ENCODE peak calls at places on chromosomes 6 and 20, in eight cellular contexts. L is pancreas, B is esophagus squamous epithelium, G is PC-9, T is psoas muscle, M is A549, D is epithelial cell of esophagus, U is lower lobe of right lung. S is an unnamed sample.

GRCh38 chr6:110518281-110518623 is 41.8 kb upstream of the SLC22A16 start:
- DNase-seq in M (peak; percentile 28), G (no peak), U (no peak), L (no peak), D (peak; percentile 31), B (no peak), T (no peak), S (no peak)

GRCh38 chr6:110629153-110629552 is 152.7 kb upstream of the SLC22A16 start:
- DNase-seq in T (no peak), L (no peak), M (no peak), B (no peak), D (no peak), G (no peak), U (no peak), S (no peak)

GRCh38 chr6:10146723-10147451 is 268.0 kb downstream of the TFAP2A start:
- DNase-seq in L (no peak), T (no peak), U (no peak), M (peak; percentile 20), B (no peak), G (no peak), D (peak; percentile 71), S (no peak)

GRCh38 chr6:153488267-153488666 is 357.2 kb upstream of the RGS17 start:
- DNase-seq in T (no peak), B (no peak), L (no peak), U (no peak), D (no peak), M (no peak), G (no peak), S (no peak)

GRCh38 chr6:31138982-31139381 is at the start of gene PSORS1C2:
- DNase-seq in U (no peak), L (no peak), M (no peak), B (no peak), T (no peak), D (peak; percentile 58), G (no peak), S (no peak)

GRCh38 chr20:29740951-29741593 is 1516.4 kb upstream of the DEFB115 start:
- DNase-seq in D (no peak), L (no peak), T (no peak), G (no peak), U (no peak), M (no peak), B (no peak), S (no peak)

GRCh38 chr6:111668410-111668809 is 62.7 kb upstream of the TRAF3IP2 start:
- DNase-seq in G (no peak), T (no peak), M (no peak), L (no peak), D (no peak), U (no peak), B (no peak), S (no peak)

GRCh38 chr20:50005378-50006020 is 22.7 kb downstream of the SNAI1 start:
- DNase-seq in D (no peak), T (no peak), M (no peak), L (no peak), G (no peak), U (no peak), B (no peak), S (no peak)

GRCh38 chr6:7050911-7051779 is 56.6 kb upstream of the RREB1 start:
- DNase-seq in B (peak; percentile 8), G (peak; percentile 95), L (peak; percentile 56), M (peak; percentile 64), T (peak; percentile 64), D (peak; percentile 98), U (peak; percentile 78), S (peak; percentile 62)

GRCh38 chr20:31808481-31808880 is 10.7 kb upstream of the MYLK2 start:
- DNase-seq in L (no peak), D (no peak), B (no peak), G (no peak), U (no peak), T (no peak), M (no peak), S (no peak)

GRCh38 chr20:33209789-33210188 is 7.4 kb upstream of the BPIFA3 start:
- DNase-seq in T (peak; percentile 38), B (no peak), D (peak; percentile 67), L (peak; percentile 70), U (peak; percentile 70), M (peak; percentile 43), G (peak; percentile 35), S (peak; percentile 85)

GRCh38 chr20:14879020-14879697 is 541.7 kb upstream of the FLRT3 start:
- DNase-seq in L (no peak), G (peak; percentile 88), T (no peak), M (peak; percentile 91), D (peak; percentile 95), U (no peak), B (no peak), S (no peak)

GRCh38 chr6:11772109-11772830 is 6.3 kb downstream of the ADTRP start:
- DNase-seq in M (peak; percentile 77), L (no peak), U (no peak), D (peak; percentile 96), T (peak; percentile 41), B (no peak), G (peak; percentile 99), S (no peak)

GRCh38 chr6:128275681-128276080 is 244.7 kb downstream of the PTPRK start:
- DNase-seq in M (no peak), B (no peak), U (no peak), T (no peak), G (no peak), L (no peak), D (peak; percentile 27), S (no peak)

GRCh38 chr6:87846446-87846845 is 144.4 kb upstream of the AKIRIN2 start:
- DNase-seq in G (no peak), T (no peak), B (no peak), U (no peak), M (no peak), L (no peak), D (peak; percentile 23), S (no peak)

GRCh38 chr20:55205684-55206083 is 730.3 kb downstream of the DOK5 start:
- DNase-seq in G (no peak), U (no peak), B (no peak), M (no peak), L (no peak), T (no peak), D (peak; percentile 47), S (no peak)

GRCh38 chr6:116217069-116217468 is 36.8 kb downstream of the TSPYL4 start:
- DNase-seq in D (peak; percentile 61), M (peak; percentile 22), G (peak; percentile 53), B (no peak), L (no peak), U (no peak), T (no peak), S (no peak)

GRCh38 chr6:75693534-75693933 is 55.5 kb upstream of the MYO6 start:
- DNase-seq in U (no peak), G (no peak), M (peak; percentile 28), D (no peak), L (no peak), B (no peak), T (no peak), S (no peak)
- TF ChIP-seq CTCF in U (no peak), G (peak; percentile 33), M (peak; percentile 16), D (no peak), L (no peak), B (no peak), T (no peak), S (no peak)

DNA sequence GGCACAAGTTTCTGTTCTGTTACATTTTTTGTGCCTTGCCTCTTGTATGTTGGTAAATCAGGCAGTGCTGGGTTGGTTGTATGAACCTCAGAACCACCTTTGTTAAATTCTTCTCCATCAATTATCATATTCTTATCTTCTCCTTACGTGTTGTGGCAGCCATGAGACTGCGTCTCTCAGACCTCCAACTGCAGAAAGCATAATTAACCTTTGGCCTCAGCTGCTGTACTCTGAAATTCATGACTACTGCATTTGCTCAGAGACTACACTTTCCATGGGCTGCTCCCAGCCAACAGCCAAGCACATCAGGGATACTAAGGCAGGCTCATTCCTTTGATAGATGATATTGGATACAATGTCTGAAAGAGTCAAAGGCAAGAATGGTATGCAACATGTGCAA is 15.1 kb upstream of the SNX3 start:
- DNase-seq in U (no peak), B (no peak), L (no peak), M (no peak), T (no peak), G (no peak), D (no peak), S (no peak)
- TF ChIP-seq CTCF in U (no peak), B (no peak), L (no peak), M (no peak), T (no peak), G (no peak), D (no peak), S (no peak)

GRCh38 chr6:52577022-52577777 is at the start of gene TRAM2:
- DNase-seq in B (peak; percentile 27), T (peak; percentile 92), M (peak; percentile 72), L (peak; percentile 79), G (peak; percentile 48), U (peak; percentile 91), D (peak; percentile 75), S (peak; percentile 88)
- TF ChIP-seq CTCF in B (no peak), T (peak; percentile 26), M (no peak), L (no peak), G (no peak), U (peak; percentile 18), D (no peak), S (no peak)

GRCh38 chr6:41193884-41194283 is 7.1 kb downstream of the TREML2 start:
- DNase-seq in L (no peak), G (no peak), U (no peak), B (no peak), T (no peak), M (no peak), D (no peak), S (no peak)

GRCh38 chr6:41190791-41191190 is 10.2 kb downstream of the TREML2 start:
- DNase-seq in L (no peak), U (no peak), D (no peak), T (no peak), M (no peak), G (no peak), B (no peak), S (no peak)

GRCh38 chr6:41193171-41193734 is 7.7 kb downstream of the TREML2 start:
- DNase-seq in G (no peak), L (no peak), U (no peak), B (no peak), T (no peak), M (no peak), D (no peak), S (no peak)

GRCh38 chr6:41189968-41190367 is 11.0 kb downstream of the TREML2 start:
- DNase-seq in L (no peak), T (no peak), G (no peak), D (peak; percentile 16), M (no peak), U (no peak), B (no peak), S (no peak)

GRCh38 chr6:41191569-41191968 is 9.4 kb downstream of the TREML2 start:
- DNase-seq in B (no peak), G (no peak), D (peak; percentile 36), U (peak; percentile 78), M (peak; percentile 36), T (no peak), L (no peak), S (no peak)
- TF ChIP-seq CTCF in B (no peak), G (peak; percentile 58), D (peak; percentile 42), U (peak; percentile 64), M (peak; percentile 22), T (peak; percentile 20), L (no peak), S (no peak)